ENCODE peak calls at places on chromosomes 7 and 10, in four cellular contexts. B, F, U and Q are unnamed samples. For H3K4me1, the result is how much of the 10 kb centered on the place peaks cover.

GRCh38 chr7:128790297-128791037 is 1.3 kb upstream of the CCDC136 start:
- DNase-seq in U (no peak), F (no peak), B (no peak), Q (no peak)

GRCh38 chr7:43927810-43928209 is 1.6 kb downstream of the UBE2D4 start:
- DNase-seq in B (no peak), U (no peak), F (no peak), Q (no peak)

GRCh38 chr7:107387573-107388219 is 82.2 kb upstream of the GPR22 start:
- DNase-seq in F (no peak), B (peak), U (peak), Q (no peak)

GRCh38 chr10:63114031-63114814 is 18.9 kb upstream of the NRBF2 start:
- DNase-seq in U (peak), B (peak), F (no peak), Q (no peak)

GRCh38 chr10:5594271-5595036 is 69.7 kb downstream of the CALML3 start:
- DNase-seq in B (peak), U (peak), F (no peak), Q (peak)

GRCh38 chr7:43725251-43725650 is 4.1 kb downstream of the COA1 start:
- DNase-seq in U (no peak), B (no peak), F (no peak), Q (no peak)

GRCh38 chr7:22197376-22197775 is 159.6 kb downstream of the RAPGEF5 start:
- DNase-seq in F (no peak), U (no peak), B (no peak), Q (no peak)

GRCh38 chr7:34622771-34623250 is 35.2 kb upstream of the NPSR1 start:
- DNase-seq in B (no peak), U (no peak), F (no peak), Q (no peak)

GRCh38 chr7:18654709-18655108 is 159.2 kb downstream of the HDAC9 start:
- DNase-seq in B (no peak), F (no peak), U (no peak), Q (no peak)

GRCh38 chr10:79149662-79150443 is 81.1 kb downstream of the ZMIZ1 start:
- DNase-seq in B (peak), U (peak), F (peak), Q (peak)

GRCh38 chr7:159113056-159113455 is 31.6 kb downstream of the VIPR2 start:
- DNase-seq in U (no peak), F (no peak), B (no peak), Q (no peak)

GRCh38 chr7:128322040-128322643 is 21.6 kb downstream of the RBM28 start:
- DNase-seq in B (peak), F (peak), U (peak), Q (peak)

GRCh38 chr7:129271500-129272355 is 46.9 kb downstream of the AHCYL2 start:
- DNase-seq in B (peak), F (peak), U (peak), Q (peak)

GRCh38 chr7:22578048-22578770 is 78.2 kb upstream of the STEAP1B start:
- DNase-seq in B (peak), U (peak), F (no peak), Q (no peak)

GRCh38 chr10:116708386-116708785 is 34.0 kb downstream of the HSPA12A start:
- DNase-seq in B (peak), F (no peak), U (no peak), Q (no peak)

GRCh38 chr10:112954974-112955735 is 5.1 kb downstream of the TCF7L2 start:
- DNase-seq in F (no peak), B (no peak), U (no peak), Q (no peak)

GRCh38 chr10:69474688-69475432 is 23.6 kb downstream of the TSPAN15 start:
- DNase-seq in U (peak), B (peak), F (no peak), Q (no peak)

GRCh38 chr10:46233101-46233500 is 53.7 kb upstream of the ANTXRL start:
- DNase-seq in U (no peak), F (no peak), B (no peak), Q (no peak)

GRCh38 chr10:91220194-91220953 is at the start of gene PCGF5:
- DNase-seq in U (peak), B (peak), F (peak), Q (peak)

GRCh38 chr10:116733566-116733965 is 8.8 kb downstream of the HSPA12A start:
- DNase-seq in B (peak), U (no peak), F (no peak), Q (no peak)

GRCh38 chr10:74753295-74754211 is 72.8 kb upstream of the KAT6B start:
- DNase-seq in U (no peak), B (peak), F (no peak), Q (no peak)

GRCh38 chr7:65441010-65441409 is 67.4 kb downstream of the ZNF92 start:
- DNase-seq in B (peak), U (peak), F (no peak), Q (no peak)

GRCh38 chr7:956031-956430 is 1.6 kb upstream of the ADAP1 start:
- DNase-seq in B (no peak), F (no peak), U (no peak), Q (no peak)

GRCh38 chr7:157780312-157780711 is 443.5 kb downstream of the DNAJB6 start:
- DNase-seq in U (no peak), B (no peak), F (no peak), Q (no peak)

DNA sequence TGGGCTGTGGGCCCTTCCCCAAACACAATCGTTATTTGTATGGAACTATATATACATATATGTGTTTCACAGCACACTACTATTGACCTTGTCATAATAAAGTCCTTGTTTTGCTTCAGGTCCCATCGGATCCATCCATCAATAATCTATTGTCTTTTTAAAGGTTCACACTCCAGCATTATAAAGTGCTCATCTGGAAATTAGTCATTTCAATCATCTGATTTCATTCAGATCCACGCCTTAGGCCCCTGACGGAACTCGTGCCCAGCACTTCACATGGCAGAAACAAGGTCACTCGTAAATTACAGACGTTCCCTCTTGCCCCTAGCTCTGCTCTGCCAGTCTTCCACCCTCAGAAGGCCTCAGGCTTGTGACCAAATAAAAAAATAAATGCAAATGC is 133.1 kb upstream of the PPP2R2D start:
- DNase-seq in F (no peak), B (no peak), U (no peak), Q (no peak)
- H3K4me1 ChIP-seq in F (under half), B (under half), U (under half), Q (under half)

DNA sequence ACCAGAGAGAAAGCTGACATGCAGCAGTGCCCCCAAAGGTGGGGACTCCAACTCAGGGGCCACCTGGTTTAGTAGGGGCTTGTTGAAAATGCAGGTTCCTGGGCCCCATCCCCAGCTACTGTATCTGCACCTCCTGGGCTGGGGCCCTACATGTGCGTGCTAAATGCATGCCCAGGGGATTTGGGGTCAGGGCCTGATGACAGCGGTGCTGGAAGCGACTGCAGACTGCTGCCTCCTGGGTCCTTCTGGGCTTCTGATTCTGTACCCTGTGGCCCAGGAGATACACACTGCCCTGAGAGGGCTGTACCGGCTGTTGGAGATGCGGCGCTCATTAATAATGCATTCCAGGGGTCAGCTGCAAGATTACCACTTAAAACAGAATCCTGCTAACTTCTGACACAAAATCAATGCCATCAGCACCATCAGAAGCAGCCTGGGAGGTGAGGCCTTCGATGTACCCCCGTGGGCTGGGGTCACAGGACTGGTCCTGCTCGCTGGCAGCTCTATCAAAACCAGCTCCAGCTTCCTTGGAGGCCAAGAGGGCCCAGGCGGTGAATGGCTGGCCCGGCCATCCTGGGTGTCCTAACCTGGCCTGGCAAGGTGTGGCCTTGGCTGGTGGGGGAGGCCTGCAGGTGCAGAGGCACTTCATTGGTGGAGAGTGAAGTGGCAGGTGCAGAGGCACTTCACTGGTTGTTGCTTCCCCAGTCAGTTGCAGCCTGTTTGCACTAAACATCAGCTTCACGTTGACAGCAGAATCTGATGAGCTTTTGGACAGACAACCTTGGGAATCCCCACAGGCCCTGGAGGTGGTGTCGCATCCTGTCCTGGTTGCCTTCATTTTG is 79.1 kb downstream of the GLRX3 start:
- DNase-seq in U (no peak), F (no peak), B (no peak), Q (no peak)
- H3K4me3 ChIP-seq in U (no peak), F (no peak), B (no peak), Q (no peak)

GRCh38 chr10:125144693-125145623 is 15.4 kb downstream of the CTBP2 start:
- DNase-seq in U (peak), B (peak), F (peak), Q (peak)
- H3K4me1 ChIP-seq in U (half or more), B (under half), F (under half), Q (under half)

DNA sequence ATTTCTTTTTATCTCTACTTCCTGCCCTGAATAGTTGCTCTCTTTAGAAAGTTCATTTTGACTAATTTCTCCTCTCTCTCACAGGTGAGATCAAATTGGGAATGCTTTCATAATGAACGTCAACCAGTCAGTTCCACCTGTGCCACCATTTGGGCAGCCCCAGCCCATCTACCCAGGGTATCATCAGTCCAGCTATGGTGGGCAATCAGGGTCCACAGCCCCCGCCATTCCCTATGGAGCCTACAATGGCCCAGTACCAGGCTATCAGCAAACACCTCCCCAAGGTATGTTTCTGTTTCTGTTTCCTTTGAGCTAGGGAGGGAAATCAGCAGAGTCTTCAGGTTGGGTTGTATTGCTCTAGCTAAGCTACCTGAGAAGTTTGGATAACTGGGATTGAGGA is 2.5 kb downstream of the SEC24C start:
- DNase-seq in F (no peak), U (no peak), B (no peak), Q (no peak)
- H3K4me3 ChIP-seq in F (no peak), U (no peak), B (no peak), Q (no peak)

DNA sequence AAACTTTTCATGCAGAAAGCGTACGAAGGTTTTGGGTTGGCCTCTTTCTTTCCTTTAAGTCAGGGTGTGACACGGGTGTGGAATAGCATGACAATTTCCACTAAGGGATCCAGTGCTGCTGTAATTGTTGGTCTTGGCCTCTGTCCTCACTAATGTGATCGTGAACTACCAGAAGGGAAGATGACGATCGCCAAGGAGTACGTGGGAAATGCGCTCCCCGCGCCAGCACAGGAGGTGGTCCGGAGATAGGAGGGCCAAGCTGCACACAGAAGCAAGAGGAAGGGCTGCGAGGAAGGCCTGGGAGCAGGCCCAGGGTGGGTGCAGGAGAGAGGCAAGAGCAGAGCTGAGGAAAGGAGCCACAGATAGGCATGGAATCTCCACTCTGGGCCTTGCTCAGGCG is 79.7 kb upstream of the PODXL start:
- DNase-seq in B (no peak), U (no peak), F (no peak), Q (no peak)
- H3K4me1 ChIP-seq in B (under half), U (under half), F (under half), Q (under half)